ENCODE peak calls at places on chromosomes 5 and 9, in six cellular contexts. I is CD8-positive, alpha-beta T cell; E is GM12865; L is astrocyte; U is AG10803; V is Caco-2. C is an unnamed sample.

GRCh38 chr5:14190194-14191164 is 47.3 kb downstream of the TRIO start:
- DNase-seq in U (peak), L (peak), I (no peak), V (no peak), E (no peak), C (peak)

GRCh38 chr5:92567831-92568450 is 1013.1 kb downstream of the NR2F1-AS1 start:
- DNase-seq in V (no peak), U (no peak), I (no peak), E (no peak), L (no peak), C (no peak)

GRCh38 chr5:141547488-141547887 is 58.6 kb downstream of the PCDHGC5 start:
- DNase-seq in U (peak), L (peak), E (no peak), V (no peak), I (no peak), C (no peak)

GRCh38 chr9:96080364-96080763 is 204.9 kb downstream of the ERCC6L2 start:
- DNase-seq in E (no peak), U (no peak), L (peak), I (no peak), V (no peak), C (no peak)

GRCh38 chr5:33470544-33470943 is 29.8 kb downstream of the TARS1 start:
- DNase-seq in V (no peak), U (peak), I (no peak), L (peak), E (no peak), C (peak)

GRCh38 chr5:50968296-50969206 is 302.1 kb downstream of the PARP8 start:
- DNase-seq in I (no peak), U (no peak), V (no peak), E (no peak), L (no peak), C (no peak)

GRCh38 chr5:132386644-132387286 is 17.3 kb downstream of the SLC22A5 start:
- DNase-seq in I (peak), V (peak), L (peak), U (peak), E (peak), C (peak)

GRCh38 chr5:157295247-157295646 is 29.3 kb downstream of the CYFIP2 start:
- DNase-seq in L (no peak), V (no peak), U (no peak), E (no peak), I (no peak), C (no peak)

GRCh38 chr5:80569961-80570786 is at the start of gene ANKRD34B:
- DNase-seq in V (peak), E (peak), U (no peak), L (no peak), I (no peak), C (peak)

GRCh38 chr9:134663753-134664415 is 22.3 kb downstream of the COL5A1 start:
- DNase-seq in V (no peak), E (no peak), U (peak), L (no peak), I (no peak), C (peak)

GRCh38 chr5:32942225-32942989 is 231.3 kb downstream of the NPR3 start:
- DNase-seq in U (no peak), I (no peak), E (peak), L (no peak), V (peak), C (no peak)

GRCh38 chr5:1747079-1747802 is 52.4 kb downstream of the MRPL36 start:
- DNase-seq in E (no peak), U (no peak), I (no peak), V (peak), L (no peak), C (no peak)

GRCh38 chr5:5271606-5272321 is 131.6 kb downstream of the ADAMTS16 start:
- DNase-seq in L (peak), V (no peak), E (no peak), U (peak), I (no peak), C (no peak)

GRCh38 chr9:77433675-77434445 is 214.3 kb downstream of the GNA14 start:
- DNase-seq in E (peak), U (peak), L (peak), V (no peak), I (peak), C (peak)

GRCh38 chr5:73678322-73678740 is 52.3 kb downstream of the ARHGEF28 start:
- DNase-seq in E (no peak), L (no peak), V (no peak), I (no peak), U (no peak), C (no peak)

GRCh38 chr5:114883675-114884074 is 286.0 kb downstream of the TRIM36 start:
- DNase-seq in U (no peak), V (no peak), L (no peak), I (no peak), E (no peak), C (no peak)

GRCh38 chr5:78251663-78252284 is 42.7 kb downstream of the AP3B1 start:
- DNase-seq in E (no peak), L (no peak), U (no peak), I (no peak), V (no peak), C (no peak)

GRCh38 chr5:106076655-106077054 is 1594.1 kb downstream of the EFNA5 start:
- DNase-seq in U (no peak), E (no peak), I (no peak), L (no peak), V (no peak), C (no peak)

GRCh38 chr9:99962685-99963261 is 56.3 kb downstream of the STX17 start:
- DNase-seq in V (no peak), I (no peak), U (no peak), E (no peak), L (peak), C (no peak)

GRCh38 chr5:111820072-111820471 is 63.1 kb upstream of the NREP start:
- DNase-seq in V (no peak), U (no peak), L (no peak), E (no peak), I (no peak), C (no peak)

GRCh38 chr5:53994148-53994547 is 316.2 kb downstream of the ARL15 start:
- DNase-seq in E (no peak), V (no peak), I (no peak), U (peak), L (peak), C (peak)

GRCh38 chr5:32027717-32028321 is 146.3 kb downstream of the GOLPH3 start:
- DNase-seq in L (peak), E (no peak), I (no peak), U (peak), V (no peak), C (peak)

GRCh38 chr9:84304166-84304565 is 36.4 kb downstream of the SLC28A3 start:
- DNase-seq in V (no peak), L (peak), I (no peak), U (no peak), E (no peak), C (no peak)

GRCh38 chr5:19229210-19229835 is 758.7 kb downstream of the CDH18 start:
- DNase-seq in L (no peak), I (no peak), V (no peak), E (no peak), U (no peak), C (no peak)

GRCh38 chr9:70110194-70111041 is 66.8 kb downstream of the MAMDC2 start:
- DNase-seq in V (no peak), L (peak), I (no peak), U (no peak), E (peak), C (peak)

GRCh38 chr9:133702798-133703570 is 35.2 kb downstream of the SARDH start:
- DNase-seq in U (no peak), E (no peak), I (no peak), L (no peak), V (no peak), C (no peak)

GRCh38 chr5:76291305-76292077 is 111.6 kb upstream of the IQGAP2 start:
- DNase-seq in I (no peak), L (no peak), V (no peak), U (no peak), E (no peak), C (no peak)

GRCh38 chr9:20553750-20554149 is 68.5 kb downstream of the MLLT3 start:
- DNase-seq in L (no peak), E (no peak), V (no peak), U (no peak), I (no peak), C (no peak)

GRCh38 chr9:91426123-91426745 is 2.6 kb upstream of the NFIL3 start:
- DNase-seq in E (peak), I (no peak), U (peak), L (no peak), V (no peak), C (peak)

GRCh38 chr5:141713616-141714309 is 31.7 kb upstream of the ARAP3 start:
- DNase-seq in V (peak), E (no peak), U (no peak), L (peak), I (no peak), C (no peak)

GRCh38 chr9:84463272-84463671 is 122.7 kb upstream of the SLC28A3 start:
- DNase-seq in U (no peak), E (no peak), V (no peak), I (no peak), L (no peak), C (no peak)

GRCh38 chr9:125538092-125538473 is 168.9 kb downstream of the MAPKAP1 start:
- DNase-seq in E (no peak), V (peak), I (no peak), U (peak), L (peak), C (peak)

GRCh38 chr5:89471556-89471955 is 588.6 kb upstream of the MEF2C start:
- DNase-seq in U (peak), L (peak), V (no peak), I (no peak), E (no peak), C (peak)

GRCh38 chr5:145500712-145501111 is 334.4 kb downstream of the PRELID2 start:
- DNase-seq in E (no peak), U (no peak), V (peak), L (no peak), I (no peak), C (no peak)

GRCh38 chr9:4640027-4640426 is 22.1 kb upstream of the PLPP6 start:
- DNase-seq in I (peak), L (peak), V (no peak), E (peak), U (no peak), C (peak)
- H3K4me3 ChIP-seq in I (no peak), L (no peak), V (no peak), E (no peak), U (no peak), C (no peak)

GRCh38 chr9:17793713-17794622 is 215.1 kb downstream of the SH3GL2 start:
- DNase-seq in V (peak), I (no peak), L (no peak), U (peak), E (peak), C (no peak)
- TF ChIP-seq CTCF in V (peak), I (no peak), L (peak), U (no peak), E (peak), C (peak)

GRCh38 chr5:71786337-71787060 is 67.4 kb downstream of the CARTPT start:
- DNase-seq in I (no peak), L (no peak), U (no peak), E (no peak), V (no peak), C (no peak)

GRCh38 chr5:71783891-71784290 is 64.8 kb downstream of the CARTPT start:
- DNase-seq in I (no peak), U (no peak), E (no peak), V (no peak), L (no peak), C (no peak)

GRCh38 chr5:71782393-71782770 is 63.3 kb downstream of the CARTPT start:
- DNase-seq in E (peak), L (no peak), V (no peak), U (no peak), I (no peak), C (no peak)

GRCh38 chr5:71780597-71780996 is 61.5 kb downstream of the CARTPT start:
- DNase-seq in I (no peak), L (no peak), E (no peak), U (no peak), V (no peak), C (no peak)

GRCh38 chr5:71782771-71783770 is 64.0 kb downstream of the CARTPT start:
- DNase-seq in I (no peak), V (peak), L (peak), U (peak), E (peak), C (peak)
- H3K4me3 ChIP-seq in I (no peak), V (no peak), L (peak), U (peak), E (no peak), C (peak)

GRCh38 chr9:109409998-109410397 is 88.1 kb downstream of the PTPN3 start:
- DNase-seq in L (no peak), E (no peak), V (no peak), I (no peak), U (no peak), C (no peak)
- TF ChIP-seq CTCF in L (no peak), E (no peak), V (peak), I (no peak), U (no peak), C (no peak)

DNA sequence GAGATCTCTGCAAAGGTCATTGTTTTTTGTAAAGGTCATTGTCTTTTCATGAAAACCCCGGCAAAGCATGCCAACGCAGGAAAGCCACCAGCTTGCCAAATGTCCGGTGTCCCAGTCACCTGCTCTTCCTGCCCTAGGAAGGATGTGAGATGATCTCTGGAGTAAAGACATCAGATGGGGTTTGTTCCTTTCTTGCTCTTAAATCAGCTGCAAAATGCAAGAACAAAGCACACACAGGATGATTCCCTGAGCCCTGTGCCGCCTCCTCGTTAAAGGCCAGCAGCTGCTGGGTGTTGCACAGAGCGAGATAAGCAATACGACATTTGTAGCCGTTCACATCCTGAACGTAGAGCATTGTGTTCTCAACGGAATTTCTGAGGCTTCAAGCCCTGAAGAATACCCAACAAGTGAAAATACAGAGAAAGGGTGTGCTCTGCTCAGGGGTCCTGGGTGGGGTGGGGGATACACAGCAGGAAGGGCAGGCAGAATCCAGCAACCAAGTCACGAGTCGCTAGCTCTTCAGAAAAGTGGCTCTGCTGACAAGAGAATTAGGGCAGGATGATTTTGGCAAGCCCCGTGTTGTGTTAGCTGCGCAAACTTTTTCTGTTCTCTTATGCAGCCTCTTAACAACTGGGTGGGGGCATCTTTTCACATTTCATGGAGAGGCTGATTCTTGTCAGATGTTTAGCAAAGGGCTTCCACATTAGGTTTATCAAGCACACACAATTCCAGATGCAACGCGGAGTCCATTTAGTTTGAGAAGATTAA is 229.2 kb upstream of the MAP3K1 start:
- DNase-seq in U (no peak), L (no peak), V (no peak), I (no peak), E (no peak), C (no peak)
- H3K4me3 ChIP-seq in U (no peak), L (no peak), V (no peak), I (no peak), E (no peak), C (peak)

GRCh38 chr5:108481355-108481931 is 99.5 kb upstream of the FBXL17 start:
- DNase-seq in I (no peak), L (no peak), V (peak), E (peak), U (peak), C (peak)
- TF ChIP-seq CTCF in I (no peak), L (peak), V (peak), E (peak), U (peak), C (peak)

GRCh38 chr5:154756203-154756870 is 1.2 kb downstream of the LARP1 start:
- DNase-seq in E (peak), V (peak), L (no peak), I (peak), U (peak), C (peak)
- H3K4me3 ChIP-seq in E (peak), V (peak), L (peak), I (peak), U (peak), C (peak)